ENCODE peak calls at places on chromosome 11, in six cellular contexts. One of them, this sample, is unnamed.
A peak's percentile ranks its signal among the peaks of the same experiment; 100 is the strongest.

GRCh38 chr11:43788394-43788793 is 92.2 kb upstream of the ALKBH3 start:
- DNase-seq in mesendoderm: no peak
- DNase-seq in A549: no peak
- DNase-seq in cardiac muscle cell: no peak
- DNase-seq in fibroblast of lung: no peak
- DNase-seq in tibial artery: no peak
- DNase-seq in this sample: no peak

GRCh38 chr11:76738618-76739220 is 44.4 kb upstream of the TSKU start:
- DNase-seq in mesendoderm: no peak
- DNase-seq in A549: no peak
- DNase-seq in cardiac muscle cell: no peak
- DNase-seq in fibroblast of lung: no peak
- DNase-seq in tibial artery: no peak
- DNase-seq in this sample: no peak

GRCh38 chr11:97454988-97455387 is 1065.2 kb downstream of the JRKL start:
- DNase-seq in mesendoderm: peak; percentile 11
- DNase-seq in A549: no peak
- DNase-seq in cardiac muscle cell: peak; percentile 84
- DNase-seq in fibroblast of lung: peak; percentile 54
- DNase-seq in tibial artery: no peak
- DNase-seq in this sample: no peak

GRCh38 chr11:34266090-34266912 is 91.5 kb downstream of the ABTB2 start:
- DNase-seq in mesendoderm: no peak
- DNase-seq in A549: no peak
- DNase-seq in cardiac muscle cell: peak; percentile 97
- DNase-seq in fibroblast of lung: peak; percentile 97
- DNase-seq in tibial artery: peak; percentile 80
- DNase-seq in this sample: peak; percentile 69

GRCh38 chr11:73542175-73542574 is 55.7 kb downstream of the FAM168A start:
- DNase-seq in mesendoderm: no peak
- DNase-seq in A549: no peak
- DNase-seq in cardiac muscle cell: peak; percentile 67
- DNase-seq in fibroblast of lung: peak; percentile 34
- DNase-seq in tibial artery: no peak
- DNase-seq in this sample: no peak

GRCh38 chr11:95567685-95568084 is 221.9 kb downstream of the FAM76B start:
- DNase-seq in mesendoderm: no peak
- DNase-seq in A549: no peak
- DNase-seq in cardiac muscle cell: peak; percentile 83
- DNase-seq in fibroblast of lung: peak; percentile 60
- DNase-seq in tibial artery: no peak
- DNase-seq in this sample: no peak

GRCh38 chr11:88174627-88175003 is 628 bp downstream of the RAB38 start:
- DNase-seq in mesendoderm: peak; percentile 51
- DNase-seq in A549: peak; percentile 8
- DNase-seq in cardiac muscle cell: peak; percentile 81
- DNase-seq in fibroblast of lung: peak; percentile 75
- DNase-seq in tibial artery: peak; percentile 88
- DNase-seq in this sample: peak; percentile 31

GRCh38 chr11:64675417-64676252 is 47.4 kb downstream of the NRXN2 start:
- DNase-seq in mesendoderm: no peak
- DNase-seq in A549: peak; percentile 64
- DNase-seq in cardiac muscle cell: peak; percentile 92
- DNase-seq in fibroblast of lung: peak; percentile 79
- DNase-seq in tibial artery: peak; percentile 97
- DNase-seq in this sample: peak; percentile 42

GRCh38 chr11:126194121-126194543 is 17.3 kb downstream of the RPUSD4 start:
- DNase-seq in mesendoderm: peak; percentile 21
- DNase-seq in A549: peak; percentile 55
- DNase-seq in cardiac muscle cell: peak; percentile 71
- DNase-seq in fibroblast of lung: peak; percentile 74
- DNase-seq in tibial artery: peak; percentile 66
- DNase-seq in this sample: peak; percentile 68

GRCh38 chr11:108709741-108710140 is 44.9 kb downstream of the DDX10 start:
- DNase-seq in mesendoderm: no peak
- DNase-seq in A549: no peak
- DNase-seq in cardiac muscle cell: no peak
- DNase-seq in fibroblast of lung: no peak
- DNase-seq in tibial artery: no peak
- DNase-seq in this sample: no peak

GRCh38 chr11:129460714-129461113 is 85.1 kb downstream of the BARX2 start:
- DNase-seq in mesendoderm: no peak
- DNase-seq in A549: no peak
- DNase-seq in cardiac muscle cell: no peak
- DNase-seq in fibroblast of lung: no peak
- DNase-seq in tibial artery: no peak
- DNase-seq in this sample: no peak

GRCh38 chr11:88535916-88536547 is 198.5 kb upstream of the CTSC start:
- DNase-seq in mesendoderm: peak; percentile 50
- DNase-seq in A549: peak; percentile 40
- DNase-seq in cardiac muscle cell: peak; percentile 91
- DNase-seq in fibroblast of lung: peak; percentile 91
- DNase-seq in tibial artery: no peak
- DNase-seq in this sample: no peak

GRCh38 chr11:81959341-81959740 is 774.3 kb downstream of the FAM181B start:
- DNase-seq in mesendoderm: peak; percentile 84
- DNase-seq in A549: no peak
- DNase-seq in cardiac muscle cell: no peak
- DNase-seq in fibroblast of lung: no peak
- DNase-seq in tibial artery: no peak
- DNase-seq in this sample: no peak

GRCh38 chr11:65479184-65480145 is 19.4 kb upstream of the MALAT1 start:
- DNase-seq in mesendoderm: peak; percentile 89
- DNase-seq in A549: peak; percentile 56
- DNase-seq in cardiac muscle cell: peak; percentile 92
- DNase-seq in fibroblast of lung: peak; percentile 93
- DNase-seq in tibial artery: peak; percentile 90
- DNase-seq in this sample: peak; percentile 82

GRCh38 chr11:64489831-64490441 is 101.1 kb upstream of the SLC22A12 start:
- DNase-seq in mesendoderm: peak; percentile 62
- DNase-seq in A549: peak; percentile 80
- DNase-seq in cardiac muscle cell: peak; percentile 59
- DNase-seq in fibroblast of lung: peak; percentile 27
- DNase-seq in tibial artery: no peak
- DNase-seq in this sample: no peak

GRCh38 chr11:16604784-16605439 is 133.5 kb upstream of the C11orf58 start:
- DNase-seq in mesendoderm: peak; percentile 71
- DNase-seq in A549: peak; percentile 46
- DNase-seq in cardiac muscle cell: peak; percentile 59
- DNase-seq in fibroblast of lung: peak; percentile 49
- DNase-seq in tibial artery: peak; percentile 75
- DNase-seq in this sample: peak; percentile 23

GRCh38 chr11:126547161-126547560 is 191.7 kb downstream of the ST3GAL4 start:
- DNase-seq in mesendoderm: no peak
- DNase-seq in A549: no peak
- DNase-seq in cardiac muscle cell: peak; percentile 35
- DNase-seq in fibroblast of lung: peak; percentile 38
- DNase-seq in tibial artery: no peak
- DNase-seq in this sample: no peak

GRCh38 chr11:6621711-6622211 is 2.5 kb upstream of the TPP1 start:
- DNase-seq in mesendoderm: no peak
- DNase-seq in A549: no peak
- DNase-seq in cardiac muscle cell: no peak
- DNase-seq in fibroblast of lung: no peak
- DNase-seq in tibial artery: no peak
- DNase-seq in this sample: no peak

GRCh38 chr11:123838659-123839058 is 32.5 kb upstream of the OR6M1 start:
- DNase-seq in mesendoderm: no peak
- DNase-seq in A549: no peak
- DNase-seq in cardiac muscle cell: no peak
- DNase-seq in fibroblast of lung: no peak
- DNase-seq in tibial artery: no peak
- DNase-seq in this sample: no peak

DNA sequence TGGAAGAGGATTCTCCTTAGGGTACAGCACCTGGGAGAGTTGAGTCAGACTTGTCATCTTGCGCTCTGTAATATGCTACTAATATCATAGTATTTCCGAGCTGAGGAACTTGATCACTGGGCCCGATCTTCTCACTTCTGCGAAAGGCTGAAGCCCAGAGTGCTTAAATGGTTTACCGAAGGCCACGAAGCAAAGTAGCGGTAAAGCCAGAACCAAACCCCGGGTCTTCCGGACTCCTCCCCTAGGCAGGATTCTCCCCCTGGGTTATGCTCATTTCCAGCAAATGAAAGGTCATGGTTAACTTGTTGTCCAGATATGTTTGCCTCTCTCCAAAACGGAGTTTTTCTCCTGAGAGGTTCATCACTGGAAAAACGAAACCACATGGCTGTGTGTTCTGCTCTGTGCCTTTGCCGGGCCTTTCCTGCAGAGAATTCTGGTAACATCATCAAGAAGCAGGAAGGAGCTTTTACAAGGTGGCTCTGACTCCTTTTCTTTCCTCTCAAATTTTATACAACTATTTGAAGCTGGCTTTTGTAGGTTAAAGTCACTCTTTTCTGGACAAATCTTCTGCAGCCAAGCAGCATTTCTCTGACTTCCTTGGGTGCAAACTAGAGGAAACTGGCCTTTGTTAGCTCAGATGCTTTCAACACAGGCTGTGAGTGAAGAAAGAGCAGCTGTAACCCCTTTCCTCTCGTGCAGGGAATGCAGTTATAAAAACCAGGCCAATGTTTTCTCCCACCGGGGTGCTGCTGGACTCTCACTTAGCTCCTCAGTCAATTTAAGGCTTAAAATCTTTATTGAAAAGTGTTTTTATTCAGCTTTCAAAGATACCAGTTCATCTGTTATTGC is 35.5 kb downstream of the UBASH3B start:
- DNase-seq in mesendoderm: no peak
- DNase-seq in A549: no peak
- DNase-seq in cardiac muscle cell: peak; percentile 73
- DNase-seq in fibroblast of lung: peak; percentile 76
- DNase-seq in tibial artery: no peak
- DNase-seq in this sample: no peak
- H3K4me3 ChIP-seq in mesendoderm: no peak overlapping the region
- H3K4me3 ChIP-seq in A549: no peak overlapping the region
- H3K4me3 ChIP-seq in cardiac muscle cell: no peak overlapping the region
- H3K4me3 ChIP-seq in fibroblast of lung: peak overlapping the region; percentile 3
- H3K4me3 ChIP-seq in tibial artery: peak overlapping the region; percentile 8
- H3K4me3 ChIP-seq in this sample: no peak overlapping the region

GRCh38 chr11:102036757-102037156 is 10.5 kb upstream of the CFAP300 start:
- DNase-seq in mesendoderm: no peak
- DNase-seq in A549: no peak
- DNase-seq in cardiac muscle cell: no peak
- DNase-seq in fibroblast of lung: no peak
- DNase-seq in tibial artery: no peak
- DNase-seq in this sample: no peak
- H3K27ac ChIP-seq in mesendoderm: no peak overlapping the region
- H3K27ac ChIP-seq in A549: no peak overlapping the region
- H3K27ac ChIP-seq in cardiac muscle cell: no peak overlapping the region
- H3K27ac ChIP-seq in fibroblast of lung: no peak overlapping the region
- H3K27ac ChIP-seq in tibial artery: no peak overlapping the region
- H3K27ac ChIP-seq in this sample: no peak overlapping the region

GRCh38 chr11:8772571-8772970 is 90.0 kb downstream of the RPL27A start:
- DNase-seq in mesendoderm: no peak
- DNase-seq in A549: no peak
- DNase-seq in cardiac muscle cell: no peak
- DNase-seq in fibroblast of lung: no peak
- DNase-seq in tibial artery: no peak
- DNase-seq in this sample: no peak

GRCh38 chr11:8775341-8776133 is 92.9 kb downstream of the RPL27A start:
- DNase-seq in mesendoderm: no peak
- DNase-seq in A549: no peak
- DNase-seq in cardiac muscle cell: no peak
- DNase-seq in fibroblast of lung: peak; percentile 28
- DNase-seq in tibial artery: peak; percentile 74
- DNase-seq in this sample: no peak

GRCh38 chr11:8776209-8776608 is 93.6 kb downstream of the RPL27A start:
- DNase-seq in mesendoderm: no peak
- DNase-seq in A549: no peak
- DNase-seq in cardiac muscle cell: no peak
- DNase-seq in fibroblast of lung: no peak
- DNase-seq in tibial artery: no peak
- DNase-seq in this sample: no peak

GRCh38 chr11:8773125-8773524 is 90.5 kb downstream of the RPL27A start:
- DNase-seq in mesendoderm: no peak
- DNase-seq in A549: no peak
- DNase-seq in cardiac muscle cell: no peak
- DNase-seq in fibroblast of lung: no peak
- DNase-seq in tibial artery: no peak
- DNase-seq in this sample: no peak

DNA sequence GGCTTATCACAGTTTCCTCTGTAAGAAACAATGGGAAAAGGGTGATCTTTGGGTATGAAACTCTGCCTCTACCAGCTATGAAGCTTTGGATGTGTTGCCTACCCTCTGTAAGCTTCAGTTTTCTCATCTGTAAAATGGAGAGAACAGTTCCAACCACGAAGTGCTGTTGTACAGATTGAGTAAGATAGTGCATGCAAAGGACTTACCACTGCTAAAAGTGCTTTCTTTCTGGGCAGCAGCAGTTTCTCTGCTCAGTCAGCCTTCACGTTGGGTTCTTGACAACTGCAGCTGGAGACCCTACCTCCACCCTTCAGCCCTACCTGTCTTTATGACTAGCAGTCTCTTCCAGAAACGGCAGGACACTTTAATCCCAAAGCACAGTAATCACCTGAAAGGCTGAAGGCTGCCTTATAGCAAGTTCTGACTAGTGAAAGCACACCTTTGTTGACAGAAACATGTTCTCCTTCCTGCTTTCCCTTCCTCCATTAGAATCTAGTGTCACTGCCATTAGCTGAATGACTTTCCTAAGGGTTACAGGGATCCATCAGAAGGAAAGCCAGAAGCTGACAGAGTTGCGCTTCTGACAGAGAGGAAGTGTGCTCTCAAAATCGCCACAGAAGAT is 91.4 kb downstream of the RPL27A start:
- DNase-seq in mesendoderm: no peak
- DNase-seq in A549: no peak
- DNase-seq in cardiac muscle cell: no peak
- DNase-seq in fibroblast of lung: no peak
- DNase-seq in tibial artery: no peak
- DNase-seq in this sample: no peak
- H3K4me3 ChIP-seq in mesendoderm: no peak overlapping the region
- H3K4me3 ChIP-seq in A549: no peak overlapping the region
- H3K4me3 ChIP-seq in cardiac muscle cell: no peak overlapping the region
- H3K4me3 ChIP-seq in fibroblast of lung: no peak overlapping the region
- H3K4me3 ChIP-seq in tibial artery: no peak overlapping the region
- H3K4me3 ChIP-seq in this sample: no peak overlapping the region

DNA sequence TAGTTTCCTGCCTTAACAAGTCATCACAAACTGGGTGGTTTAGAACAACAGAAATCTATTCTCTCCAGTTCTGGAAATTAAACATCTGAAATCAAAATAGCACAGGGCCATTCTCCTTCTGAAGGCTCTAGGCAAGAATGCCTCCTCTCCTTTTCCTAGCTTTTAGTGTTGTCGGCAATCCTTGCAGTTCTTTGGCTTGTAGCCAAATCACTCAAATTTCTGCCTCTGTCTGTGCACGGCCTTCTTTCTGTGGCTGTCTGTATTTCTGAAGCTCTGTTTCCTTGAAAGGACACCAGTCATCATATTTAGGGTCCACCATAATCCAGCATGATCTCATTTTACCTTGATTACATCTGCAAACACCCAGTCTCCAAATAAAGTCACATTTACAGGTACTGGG is 795.5 kb downstream of the METTL15 start:
- DNase-seq in mesendoderm: no peak
- DNase-seq in A549: no peak
- DNase-seq in cardiac muscle cell: peak; percentile 65
- DNase-seq in fibroblast of lung: peak; percentile 24
- DNase-seq in tibial artery: no peak
- DNase-seq in this sample: no peak
- H3K27ac ChIP-seq in mesendoderm: no peak overlapping the region
- H3K27ac ChIP-seq in A549: peak overlapping the region; percentile 6
- H3K27ac ChIP-seq in cardiac muscle cell: no peak overlapping the region
- H3K27ac ChIP-seq in fibroblast of lung: no peak overlapping the region
- H3K27ac ChIP-seq in tibial artery: no peak overlapping the region
- H3K27ac ChIP-seq in this sample: no peak overlapping the region

This sample was measured in tibial nerve.